ENCODE peak calls at places on chromosomes 5 and 9, in eight cellular contexts. W is NCI-H82, O is transverse colon, M is retina, L is AG08396, S is GM04504, P is astrocyte of the cerebellum, C is iris pigment epithelial cell. J is an unnamed sample.

GRCh38 chr5:157273131-157273556 is 7.2 kb downstream of the CYFIP2 start:
- DNase-seq in L (no peak), C (no peak), P (no peak), W (peak; percentile 50), M (no peak), O (no peak), S (no peak), J (no peak)

GRCh38 chr9:137277329-137278041 is at the start of gene TOR4A:
- DNase-seq in L (peak; percentile 93), O (peak; percentile 93), S (no peak), W (peak; percentile 39), P (no peak), C (peak; percentile 89), M (peak; percentile 50), J (peak; percentile 59)

GRCh38 chr5:72673623-72674022 is 142.8 kb upstream of the TNPO1 start:
- DNase-seq in S (no peak), W (no peak), P (no peak), M (no peak), L (no peak), C (no peak), O (no peak), J (no peak)

GRCh38 chr5:33631786-33632185 is 191.0 kb downstream of the TARS1 start:
- DNase-seq in L (no peak), S (no peak), O (no peak), C (peak; percentile 53), P (no peak), W (no peak), M (no peak), J (no peak)

GRCh38 chr5:1480217-1480616 is 35.0 kb upstream of the SLC6A3 start:
- DNase-seq in S (no peak), L (no peak), O (peak; percentile 51), M (no peak), C (peak; percentile 43), W (no peak), P (no peak), J (no peak)

GRCh38 chr5:37721447-37721871 is 118.4 kb downstream of the GDNF start:
- DNase-seq in O (no peak), P (no peak), L (no peak), S (no peak), C (peak; percentile 85), W (no peak), M (no peak), J (no peak)

GRCh38 chr9:3875371-3876132 is 349.8 kb upstream of the RFX3 start:
- DNase-seq in L (no peak), P (peak; percentile 93), S (peak; percentile 91), O (no peak), C (peak; percentile 94), M (no peak), W (no peak), J (peak; percentile 76)

GRCh38 chr5:116135344-116135743 is 50.5 kb downstream of the COMMD10 start:
- DNase-seq in L (no peak), O (no peak), S (no peak), C (no peak), M (no peak), W (no peak), P (no peak), J (no peak)

GRCh38 chr5:83553000-83553486 is 81.5 kb downstream of the VCAN start:
- DNase-seq in P (no peak), W (no peak), L (no peak), S (no peak), C (no peak), O (no peak), M (no peak), J (no peak)

GRCh38 chr9:121816845-121817450 is 165.5 kb downstream of the DAB2IP start:
- DNase-seq in O (no peak), C (no peak), P (no peak), W (no peak), S (no peak), L (no peak), M (no peak), J (no peak)

GRCh38 chr5:32836176-32836575 is 125.1 kb downstream of the NPR3 start:
- DNase-seq in S (no peak), M (no peak), C (no peak), O (no peak), W (no peak), P (no peak), L (no peak), J (no peak)

GRCh38 chr5:137997726-137998213 is 35.1 kb downstream of the FAM13B start:
- DNase-seq in S (no peak), L (no peak), P (no peak), M (no peak), W (no peak), O (no peak), C (peak; percentile 42), J (no peak)

GRCh38 chr9:29211681-29212589 is 1638.7 kb upstream of the C9orf72 start:
- DNase-seq in O (peak; percentile 22), L (peak; percentile 60), P (no peak), M (peak; percentile 90), W (peak; percentile 73), C (peak; percentile 6), S (no peak), J (no peak)

GRCh38 chr5:177382423-177383029 is 1.7 kb upstream of the SLC34A1 start:
- DNase-seq in W (peak; percentile 29), M (no peak), L (no peak), O (no peak), C (peak; percentile 22), P (peak; percentile 20), S (no peak), J (no peak)

GRCh38 chr9:5892456-5893133 is 1.9 kb downstream of the MLANA start:
- DNase-seq in L (no peak), W (peak; percentile 16), P (no peak), M (no peak), S (no peak), C (no peak), O (no peak), J (no peak)

GRCh38 chr5:78287833-78288232 is 6.7 kb downstream of the AP3B1 start:
- DNase-seq in W (no peak), P (peak; percentile 28), S (peak; percentile 44), M (no peak), C (peak; percentile 90), L (peak; percentile 58), O (no peak), J (peak; percentile 31)

GRCh38 chr9:20630241-20630943 is 8.1 kb upstream of the MLLT3 start:
- DNase-seq in P (no peak), O (no peak), W (no peak), C (no peak), S (no peak), L (no peak), M (no peak), J (no peak)

GRCh38 chr9:112020680-112021596 is 124.3 kb downstream of the UGCG start:
- DNase-seq in P (no peak), W (no peak), O (no peak), S (peak; percentile 67), M (no peak), C (peak; percentile 86), L (no peak), J (no peak)

GRCh38 chr9:105244996-105245719 is 707 bp downstream of the SLC44A1 start:
- DNase-seq in O (peak; percentile 82), L (peak; percentile 37), M (peak; percentile 67), C (no peak), P (no peak), W (peak; percentile 64), S (no peak), J (no peak)

GRCh38 chr5:150055707-150056443 is 30.5 kb downstream of the CSF1R start:
- DNase-seq in W (no peak), P (no peak), L (no peak), S (no peak), M (no peak), O (no peak), C (no peak), J (no peak)

GRCh38 chr5:112604741-112605390 is 132.8 kb upstream of the APC start:
- DNase-seq in M (no peak), P (no peak), C (no peak), W (peak; percentile 25), S (no peak), O (no peak), L (no peak), J (no peak)

GRCh38 chr5:41763096-41763495 is 107.1 kb downstream of the OXCT1 start:
- DNase-seq in O (no peak), C (peak; percentile 47), P (peak; percentile 37), L (peak; percentile 31), W (no peak), S (peak; percentile 27), M (no peak), J (no peak)